ENCODE peak calls at places on chromosomes 2 and 18, in nine cellular contexts. K, P, E, W, U, V, S, X and L are unnamed samples. For H3K4me1, the result is how much of the 10 kb centered on the place peaks cover.

GRCh38 chr2:27798948-27799645 is 27.6 kb downstream of the MRPL33 start:
- DNase-seq in P (peak), K (peak), X (no peak), E (no peak), W (peak), U (peak), S (peak), V (peak), L (peak)

GRCh38 chr2:30731248-30731647 is 76.0 kb downstream of the CAPN13 start:
- DNase-seq in S (no peak), W (no peak), X (no peak), U (no peak), K (no peak), P (no peak), V (no peak), E (no peak), L (peak)

GRCh38 chr18:60292186-60292585 is 80.4 kb downstream of the MC4R start:
- DNase-seq in E (no peak), S (no peak), V (no peak), U (no peak), X (no peak), W (no peak), K (no peak), P (no peak), L (no peak)

GRCh38 chr2:54840559-54840958 is 117.1 kb downstream of the EML6 start:
- DNase-seq in X (no peak), U (no peak), W (no peak), V (no peak), P (no peak), E (no peak), S (no peak), K (no peak), L (no peak)

GRCh38 chr2:24024018-24024417 is 14.1 kb downstream of the MFSD2B start:
- DNase-seq in K (no peak), V (no peak), W (no peak), P (no peak), S (no peak), U (peak), E (no peak), X (no peak), L (no peak)

GRCh38 chr2:55862673-55863390 is 60.8 kb downstream of the EFEMP1 start:
- DNase-seq in P (no peak), X (no peak), S (peak), E (no peak), U (no peak), K (no peak), V (peak), W (peak), L (no peak)

GRCh38 chr2:207434288-207434687 is 95.5 kb upstream of the CREB1 start:
- DNase-seq in E (no peak), U (no peak), S (no peak), P (no peak), V (no peak), K (no peak), X (no peak), W (no peak), L (no peak)

GRCh38 chr18:40531061-40531460 is 1424.0 kb upstream of the PIK3C3 start:
- DNase-seq in U (no peak), P (no peak), X (no peak), K (no peak), S (no peak), V (no peak), E (no peak), W (no peak), L (no peak)

GRCh38 chr2:100742884-100743283 is 77.1 kb upstream of the NPAS2 start:
- DNase-seq in X (no peak), P (no peak), K (no peak), U (no peak), S (no peak), V (no peak), W (no peak), E (no peak), L (no peak)

GRCh38 chr2:233068762-233069418 is 8.7 kb downstream of the INPP5D start:
- DNase-seq in E (peak), U (peak), S (no peak), X (no peak), P (no peak), K (no peak), W (no peak), V (no peak), L (no peak)

GRCh38 chr2:202703091-202703490 is 68.3 kb downstream of the FAM117B start:
- DNase-seq in X (no peak), U (no peak), P (no peak), E (no peak), W (no peak), K (no peak), S (no peak), V (no peak), L (no peak)

GRCh38 chr18:21513292-21513691 is 87.2 kb downstream of the ESCO1 start:
- DNase-seq in E (no peak), U (no peak), P (no peak), K (no peak), X (no peak), W (no peak), S (no peak), V (no peak), L (no peak)

GRCh38 chr2:73333564-73333963 is 40.2 kb upstream of the EGR4 start:
- DNase-seq in U (no peak), W (no peak), S (no peak), V (no peak), E (no peak), P (no peak), X (no peak), K (no peak), L (no peak)

GRCh38 chr2:160417745-160418397 is 75.7 kb downstream of the RBMS1 start:
- DNase-seq in X (no peak), U (no peak), S (no peak), V (no peak), E (no peak), W (no peak), K (no peak), P (no peak), L (no peak)

GRCh38 chr18:48032876-48033769 is 102.7 kb upstream of the SMAD2 start:
- DNase-seq in E (no peak), K (no peak), V (no peak), S (no peak), P (no peak), U (peak), W (no peak), X (no peak), L (peak)

GRCh38 chr2:11873346-11873745 is 126.9 kb downstream of the LPIN1 start:
- DNase-seq in W (no peak), P (no peak), S (no peak), V (no peak), U (no peak), K (no peak), E (no peak), X (no peak), L (no peak)

GRCh38 chr2:20496069-20496468 is 49.2 kb downstream of the RHOB start:
- DNase-seq in X (no peak), S (peak), V (no peak), E (no peak), W (peak), K (no peak), P (no peak), U (no peak), L (no peak)

GRCh38 chr2:176641436-176641835 is 372.2 kb downstream of the MTX2 start:
- DNase-seq in P (no peak), U (no peak), V (no peak), K (no peak), E (no peak), W (no peak), X (no peak), S (no peak), L (no peak)

GRCh38 chr2:393711-394696 is 106.1 kb upstream of the ALKAL2 start:
- DNase-seq in U (peak), P (no peak), X (no peak), V (no peak), S (no peak), W (no peak), K (no peak), E (no peak), L (peak)

GRCh38 chr18:55420665-55420964 is 167.4 kb downstream of the TCF4 start:
- DNase-seq in W (no peak), U (no peak), V (no peak), P (no peak), E (no peak), K (no peak), X (no peak), S (no peak), L (no peak)

GRCh38 chr2:235768606-235769005 is 274.8 kb downstream of the AGAP1 start:
- DNase-seq in E (no peak), X (no peak), P (no peak), V (no peak), S (no peak), U (peak), K (no peak), W (no peak), L (no peak)

GRCh38 chr2:102376052-102376591 is 20.5 kb downstream of the IL18R1 start:
- DNase-seq in U (no peak), P (no peak), E (no peak), W (no peak), K (no peak), S (no peak), V (no peak), X (no peak), L (no peak)

GRCh38 chr2:101622210-101622609 is 75.3 kb upstream of the MAP4K4 start:
- DNase-seq in S (no peak), W (no peak), X (no peak), P (no peak), U (no peak), E (no peak), K (no peak), V (no peak), L (no peak)

GRCh38 chr2:23204650-23205049 is 180.3 kb upstream of the KLHL29 start:
- DNase-seq in S (no peak), V (no peak), X (no peak), W (no peak), P (no peak), K (no peak), U (no peak), E (no peak), L (no peak)

GRCh38 chr2:54573532-54573915 is 117.4 kb downstream of the SPTBN1 start:
- DNase-seq in W (no peak), X (no peak), U (no peak), K (no peak), E (no peak), S (no peak), V (no peak), P (no peak), L (no peak)

GRCh38 chr2:158816797-158817196 is 21.7 kb downstream of the DAPL1 start:
- DNase-seq in V (no peak), P (no peak), E (no peak), W (no peak), U (no peak), S (no peak), K (no peak), X (no peak), L (no peak)

GRCh38 chr18:37368110-37368812 is 197.3 kb downstream of the CELF4 start:
- DNase-seq in P (no peak), S (no peak), W (no peak), K (no peak), U (no peak), V (no peak), X (no peak), E (no peak), L (no peak)

GRCh38 chr2:46471-47345 is at the start of gene FAM110C:
- DNase-seq in V (peak), E (peak), S (peak), P (peak), U (peak), W (no peak), X (no peak), K (peak), L (peak)

GRCh38 chr2:1238571-1239138 is 174.6 kb upstream of the TPO start:
- DNase-seq in X (no peak), U (no peak), S (no peak), P (no peak), K (no peak), E (no peak), V (no peak), W (no peak), L (no peak)

GRCh38 chr18:49206717-49207116 is 253.7 kb downstream of the DYM start:
- DNase-seq in U (no peak), P (no peak), W (no peak), S (no peak), X (no peak), E (no peak), V (no peak), K (no peak), L (no peak)

GRCh38 chr2:233746475-233747282 is 13.4 kb upstream of the UGT1A1 start:
- DNase-seq in U (no peak), W (no peak), S (no peak), K (no peak), E (peak), V (no peak), P (no peak), X (no peak), L (no peak)

GRCh38 chr18:10062941-10063300 is 149.1 kb downstream of the VAPA start:
- DNase-seq in E (no peak), W (no peak), V (no peak), S (no peak), X (no peak), K (no peak), U (no peak), P (no peak), L (no peak)

GRCh38 chr2:38966678-38967077 is 77.0 kb downstream of the ARHGEF33 start:
- DNase-seq in X (no peak), V (no peak), P (no peak), W (no peak), K (no peak), S (no peak), U (no peak), E (no peak), L (no peak)

GRCh38 chr18:33584845-33585775 is 7.1 kb downstream of the ASXL3 start:
- DNase-seq in E (no peak), U (peak), V (no peak), S (peak), X (no peak), P (no peak), K (no peak), W (no peak), L (no peak)

DNA sequence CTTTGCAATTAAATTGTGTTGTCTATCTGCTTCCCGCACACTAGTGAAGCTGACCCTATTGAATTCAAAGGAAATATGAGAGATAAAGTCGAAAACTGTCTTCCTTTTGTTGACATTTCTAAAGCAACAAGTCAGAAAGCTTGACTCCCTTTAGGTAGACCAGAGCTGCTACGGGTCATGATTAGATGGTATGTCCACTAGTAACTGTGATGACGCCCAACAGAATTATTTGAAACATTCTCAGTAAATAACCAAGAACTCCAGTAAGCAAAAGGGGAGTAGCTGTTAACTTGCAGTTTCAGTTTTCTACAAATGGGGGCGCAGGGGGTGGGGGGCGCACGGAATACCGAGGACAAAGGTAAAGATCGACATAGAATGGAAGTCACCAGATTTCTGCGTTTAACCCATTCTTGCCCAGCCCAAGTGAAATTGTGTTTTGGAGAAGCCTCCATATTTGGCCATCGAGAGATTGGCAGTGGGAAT is 56.4 kb downstream of the CRIM1 start:
- DNase-seq in X (no peak), E (no peak), S (no peak), P (no peak), W (no peak), U (peak), K (no peak), V (no peak), L (no peak)
- TF ChIP-seq CTCF in X (no peak), E (no peak), S (no peak), P (no peak), W (no peak), U (peak), K (peak), V (no peak), L (peak)

GRCh38 chr2:42187886-42188285 is 18.7 kb downstream of the EML4 start:
- DNase-seq in K (no peak), X (no peak), V (no peak), S (no peak), W (no peak), P (no peak), E (no peak), U (no peak), L (no peak)

GRCh38 chr2:42189235-42189566 is 20.0 kb downstream of the EML4 start:
- DNase-seq in W (no peak), S (no peak), X (no peak), K (no peak), U (no peak), P (no peak), E (no peak), V (no peak), L (no peak)

GRCh38 chr2:42186378-42186777 is 17.2 kb downstream of the EML4 start:
- DNase-seq in S (no peak), X (no peak), U (no peak), P (no peak), W (no peak), E (no peak), V (no peak), K (no peak), L (no peak)

GRCh38 chr2:42185200-42185921 is 16.2 kb downstream of the EML4 start:
- DNase-seq in V (no peak), X (no peak), E (no peak), W (no peak), S (no peak), K (no peak), U (no peak), P (no peak), L (no peak)

DNA sequence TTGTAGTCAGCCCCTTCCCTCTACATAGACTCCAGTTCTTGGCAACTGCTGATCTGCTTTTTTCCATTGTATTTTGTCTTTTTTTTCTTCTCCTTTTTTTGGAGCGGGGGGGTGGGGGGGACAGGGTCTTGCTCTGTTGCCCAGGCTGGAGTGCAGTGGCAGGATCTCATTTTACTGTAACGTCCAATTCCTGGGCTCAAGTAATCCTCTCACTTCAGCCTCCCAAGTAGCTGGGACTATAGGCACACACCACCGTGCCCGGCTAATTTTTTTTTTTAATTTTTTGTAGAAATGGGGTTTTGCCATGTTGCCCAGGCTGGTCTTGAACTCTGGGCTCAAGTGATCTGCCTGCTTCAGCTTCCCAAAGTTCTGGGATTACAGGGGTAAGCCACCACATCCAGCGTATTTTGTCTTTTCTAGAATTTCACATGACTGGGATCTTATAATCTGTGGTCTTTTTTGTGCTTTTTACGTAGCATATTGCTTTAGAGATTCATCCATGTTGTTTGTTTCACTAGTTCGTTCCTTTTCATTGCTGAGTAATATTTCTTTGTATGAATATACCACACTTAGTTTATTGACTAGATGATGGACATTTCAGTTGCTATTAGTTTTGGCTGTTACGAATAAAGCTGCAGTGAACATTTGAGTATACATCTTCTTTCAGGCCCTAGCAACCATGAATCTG is 17.9 kb downstream of the EML4 start:
- DNase-seq in W (no peak), P (no peak), S (no peak), E (no peak), U (no peak), K (no peak), X (no peak), V (no peak), L (no peak)
- H3K4me1 ChIP-seq in W (under half), P (half or more), S (under half), E (half or more), U (under half), K (under half), X (under half), V (under half), L (under half)

DNA sequence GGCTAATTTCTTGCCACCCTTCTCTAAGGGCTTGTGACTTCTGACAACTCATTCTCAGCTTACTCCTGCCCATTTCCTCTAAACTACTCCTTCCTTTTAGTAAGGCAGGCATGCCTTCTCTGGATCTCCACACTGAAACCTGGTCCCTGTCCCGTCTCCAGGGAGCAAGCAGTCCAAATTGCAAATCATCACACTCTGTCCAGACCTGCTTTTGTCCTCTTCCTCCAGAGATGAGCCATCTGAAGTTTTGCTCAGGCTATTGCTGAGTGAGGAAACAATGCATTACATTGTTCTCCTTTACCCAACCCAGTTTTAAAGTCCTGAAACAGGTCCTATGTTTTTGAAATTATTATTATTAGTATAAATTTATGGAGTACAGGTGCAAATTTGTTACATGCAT is 57.3 kb downstream of the ARHGAP25 start:
- DNase-seq in E (no peak), X (no peak), V (no peak), W (no peak), K (no peak), P (no peak), S (no peak), U (no peak), L (no peak)
- H3K4me3 ChIP-seq in E (no peak), X (no peak), V (no peak), W (no peak), K (no peak), P (no peak), S (no peak), U (no peak), L (no peak)

GRCh38 chr2:118278046-118278445 is 189.8 kb downstream of the INSIG2 start:
- DNase-seq in V (no peak), W (no peak), X (no peak), E (no peak), U (no peak), S (no peak), K (no peak), P (no peak), L (no peak)
- TF ChIP-seq CTCF in V (no peak), W (peak), X (no peak), E (no peak), U (peak), S (no peak), K (no peak), P (no peak), L (no peak)

DNA sequence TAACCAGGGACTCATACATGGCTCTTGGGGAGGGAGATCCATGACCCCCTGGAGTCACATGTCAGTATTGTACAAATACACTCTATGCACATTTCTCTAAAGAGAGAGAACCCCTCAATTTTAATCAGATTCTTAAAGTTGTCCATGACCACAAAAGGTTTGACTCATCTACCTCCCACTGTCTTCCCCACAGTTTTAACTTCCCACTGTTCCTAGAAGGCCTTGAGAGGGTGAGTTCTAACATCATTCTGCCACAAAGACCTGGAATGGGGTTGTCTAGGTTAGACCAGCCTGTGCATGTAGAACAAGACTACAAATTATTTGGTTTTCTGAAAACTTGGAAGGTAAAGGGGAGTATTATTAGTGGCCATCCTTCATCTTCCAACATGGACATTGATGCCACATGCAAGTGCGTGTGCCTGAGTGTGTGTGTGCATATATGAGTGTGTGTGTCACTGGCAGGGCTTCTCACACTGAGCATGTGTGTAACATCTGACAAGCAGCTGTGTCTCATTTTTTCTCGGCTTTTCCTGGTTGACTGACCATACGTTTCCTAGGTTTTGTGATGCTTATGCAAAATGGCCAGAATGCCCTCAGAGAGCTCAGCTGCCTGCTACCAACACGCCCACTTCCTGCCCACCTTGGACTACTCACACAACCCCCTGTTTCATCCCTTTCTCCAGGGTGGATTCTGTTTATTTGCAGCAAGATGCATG is 94.6 kb upstream of the LGALSL start:
- DNase-seq in P (no peak), U (no peak), E (no peak), X (no peak), K (no peak), V (no peak), S (no peak), W (no peak), L (no peak)
- H3K4me1 ChIP-seq in P (under half), U (under half), E (under half), X (half or more), K (under half), V (under half), S (under half), W (under half), L (under half)